ENCODE peak calls at places on chromosomes 4 and X, in five cellular contexts. D is fibroblast of mammary gland, U is GM10248, V is right cardiac atrium, R is GM19239. N is an unnamed sample.

GRCh38 chrX:154121207-154121606 is 22.8 kb upstream of the OPN1LW start:
- DNase-seq in D (no peak), U (no peak), R (no peak), V (no peak), N (no peak)

GRCh38 chrX:118025193-118025592 is 91.4 kb downstream of the KLHL13 start:
- DNase-seq in R (no peak), D (peak), U (no peak), V (no peak), N (peak)

GRCh38 chrX:65536291-65536690 is 1.7 kb upstream of the LAS1L start:
- DNase-seq in V (no peak), U (no peak), D (no peak), R (no peak), N (peak)

GRCh38 chr4:78432896-78433295 is 118.7 kb upstream of the ANXA3 start:
- DNase-seq in R (no peak), U (no peak), D (peak), V (no peak), N (peak)

GRCh38 chr4:55609393-55609821 is 17.4 kb upstream of the PDCL2 start:
- DNase-seq in D (peak), U (no peak), V (no peak), R (no peak), N (peak)

GRCh38 chr4:81786063-81786763 is 314.5 kb upstream of the RASGEF1B start:
- DNase-seq in U (no peak), V (peak), R (no peak), D (peak), N (no peak)

GRCh38 chr4:151468715-151469696 is 60.0 kb downstream of the FHIP1A start:
- DNase-seq in R (no peak), U (no peak), D (no peak), V (no peak), N (peak)

GRCh38 chr4:140090215-140090731 is 63.7 kb downstream of the MAML3 start:
- DNase-seq in D (no peak), V (no peak), R (no peak), U (no peak), N (peak)

GRCh38 chrX:125203737-125204578 is 115.7 kb upstream of the TEX13C start:
- DNase-seq in U (peak), R (no peak), V (peak), D (no peak), N (peak)

GRCh38 chr4:126890383-126890782 is 742.4 kb upstream of the INTU start:
- DNase-seq in V (no peak), R (no peak), U (no peak), D (no peak), N (no peak)